ENCODE peak calls at places on chromosomes 2 and 18, in five cellular contexts. O is stimulated activated CD4-positive, alpha-beta T cell treated with anti-CD3 and anti-CD28 coated beads, TNF-alpha, amount 100 ng/mL, for 4 hours; I is EH; R is AG09319; W is NCI-H1092 treated with DMSO at 0.1 percent for 48 hours. U is an unnamed sample.

GRCh38 chr2:226118471-226119429 is 680.9 kb downstream of the IRS1 start:
- DNase-seq in W (no peak), R (peak), O (no peak), I (peak), U (no peak)

GRCh38 chr2:28915939-28916338 is 21.5 kb downstream of the WDR43 start:
- DNase-seq in W (no peak), R (no peak), O (no peak), I (peak), U (no peak)

GRCh38 chr18:2878656-2879330 is 32.0 kb downstream of the EMILIN2 start:
- DNase-seq in I (no peak), W (no peak), R (no peak), O (no peak), U (no peak)

GRCh38 chr18:58176915-58177717 is 133.1 kb downstream of the NEDD4L start:
- DNase-seq in W (no peak), R (peak), I (peak), O (no peak), U (no peak)

GRCh38 chr2:186968277-186968676 is 119.3 kb upstream of the ZSWIM2 start:
- DNase-seq in O (no peak), R (no peak), I (no peak), W (no peak), U (no peak)

GRCh38 chr2:216739035-216739434 is 43.7 kb upstream of the IGFBP5 start:
- DNase-seq in W (peak), I (no peak), R (no peak), O (no peak), U (no peak)

GRCh38 chr2:102801098-102801718 is 39.4 kb downstream of the TMEM182 start:
- DNase-seq in W (no peak), I (no peak), O (no peak), R (no peak), U (no peak)

GRCh38 chr2:181072486-181072885 is 92.1 kb downstream of the UBE2E3 start:
- DNase-seq in R (no peak), I (peak), O (no peak), W (no peak), U (no peak)

GRCh38 chr2:23662941-23663729 is 263.8 kb downstream of the ATAD2B start:
- DNase-seq in R (no peak), W (no peak), O (no peak), I (peak), U (peak)

GRCh38 chr18:6994719-6995430 is 122.7 kb downstream of the LAMA1 start:
- DNase-seq in I (peak), R (no peak), O (no peak), W (no peak), U (no peak)

GRCh38 chr2:105450495-105450894 is 51.6 kb upstream of the FHL2 start:
- DNase-seq in I (no peak), R (no peak), W (no peak), O (no peak), U (no peak)

GRCh38 chr2:236176951-236177350 is 8.8 kb upstream of the GBX2 start:
- DNase-seq in O (no peak), R (no peak), I (no peak), W (no peak), U (no peak)

GRCh38 chr2:216057688-216058193 is 23.9 kb downstream of the PECR start:
- DNase-seq in W (no peak), O (peak), R (no peak), I (peak), U (no peak)

GRCh38 chr2:199488772-199489400 is 31.1 kb upstream of the SATB2 start:
- DNase-seq in W (peak), I (peak), O (peak), R (no peak), U (peak)

GRCh38 chr2:241506793-241507429 is 1.5 kb downstream of the STK25 start:
- DNase-seq in I (no peak), O (no peak), R (no peak), W (no peak), U (no peak)

GRCh38 chr2:74525717-74526648 is at the start of gene DQX1:
- DNase-seq in W (no peak), I (peak), R (no peak), O (no peak), U (peak)

GRCh38 chr2:152067823-152068222 is 31.0 kb downstream of the CACNB4 start:
- DNase-seq in O (no peak), I (no peak), R (no peak), W (no peak), U (peak)

GRCh38 chr18:76265375-76266225 is 229.4 kb downstream of the ZNF516 start:
- DNase-seq in R (peak), O (no peak), W (no peak), I (peak), U (no peak)

GRCh38 chr2:149650006-149650405 is 62.4 kb upstream of the MMADHC start:
- DNase-seq in O (no peak), W (no peak), I (peak), R (no peak), U (no peak)

GRCh38 chr2:109143214-109144187 is 14.5 kb downstream of the SH3RF3 start:
- DNase-seq in W (no peak), R (no peak), O (peak), I (peak), U (no peak)

GRCh38 chr2:205372141-205372540 is 310.2 kb upstream of the NRP2 start:
- DNase-seq in W (no peak), R (no peak), O (no peak), I (peak), U (no peak)

GRCh38 chr2:48531141-48531648 is 1.2 kb downstream of the STON1 start:
- DNase-seq in I (peak), W (no peak), O (no peak), R (peak), U (peak)

GRCh38 chr2:70212298-70212948 is 21.6 kb upstream of the C2orf42 start:
- DNase-seq in O (no peak), W (no peak), R (peak), I (peak), U (no peak)

GRCh38 chr18:76209597-76209996 is 285.4 kb downstream of the ZNF516 start:
- DNase-seq in O (no peak), W (no peak), I (peak), R (no peak), U (no peak)

GRCh38 chr2:84888401-84889276 is 7.8 kb upstream of the TRABD2A start:
- DNase-seq in R (no peak), I (peak), W (no peak), O (no peak), U (no peak)

GRCh38 chr2:215728504-215729065 is 284.8 kb downstream of the MREG start:
- DNase-seq in W (no peak), R (peak), I (peak), O (no peak), U (no peak)

GRCh38 chr2:43604674-43605073 is 8.8 kb upstream of the THADA start:
- DNase-seq in O (no peak), W (no peak), I (no peak), R (no peak), U (no peak)

GRCh38 chr2:42829556-42830510 is 37.5 kb upstream of the HAAO start:
- DNase-seq in R (no peak), I (peak), W (no peak), O (no peak), U (no peak)